ENCODE peak calls at places on chromosomes 5 and 9, in five cellular contexts. One of them, this sample, is unnamed. For H3K27me3, the result is how much of the 10 kb centered on the place peaks cover.

GRCh38 chr5:53087596-53087995 is 22.0 kb downstream of the MOCS2 start:
- DNase-seq in endothelial cell of umbilical vein: no peak
- DNase-seq in stomach: no peak
- DNase-seq in thyroid gland: no peak
- DNase-seq in Peyer's patch: no peak
- DNase-seq in this sample: no peak

GRCh38 chr9:121707477-121708424 is 56.3 kb downstream of the DAB2IP start:
- DNase-seq in endothelial cell of umbilical vein: no peak
- DNase-seq in stomach: no peak
- DNase-seq in thyroid gland: no peak
- DNase-seq in Peyer's patch: no peak
- DNase-seq in this sample: no peak

GRCh38 chr5:107129051-107129450 is 541.7 kb downstream of the EFNA5 start:
- DNase-seq in endothelial cell of umbilical vein: peak
- DNase-seq in stomach: no peak
- DNase-seq in thyroid gland: no peak
- DNase-seq in Peyer's patch: no peak
- DNase-seq in this sample: no peak

GRCh38 chr9:18238752-18239151 is 235.2 kb upstream of the ADAMTSL1 start:
- DNase-seq in endothelial cell of umbilical vein: peak
- DNase-seq in stomach: no peak
- DNase-seq in thyroid gland: no peak
- DNase-seq in Peyer's patch: no peak
- DNase-seq in this sample: peak

GRCh38 chr5:176901260-176902101 is 2.3 kb upstream of the HK3 start:
- DNase-seq in endothelial cell of umbilical vein: no peak
- DNase-seq in stomach: no peak
- DNase-seq in thyroid gland: no peak
- DNase-seq in Peyer's patch: no peak
- DNase-seq in this sample: peak

GRCh38 chr5:160363661-160364060 is 6.8 kb downstream of the C1QTNF2 start:
- DNase-seq in endothelial cell of umbilical vein: no peak
- DNase-seq in stomach: no peak
- DNase-seq in thyroid gland: no peak
- DNase-seq in Peyer's patch: no peak
- DNase-seq in this sample: no peak

GRCh38 chr9:75451045-75451444 is 362.7 kb downstream of the OSTF1 start:
- DNase-seq in endothelial cell of umbilical vein: no peak
- DNase-seq in stomach: no peak
- DNase-seq in thyroid gland: no peak
- DNase-seq in Peyer's patch: no peak
- DNase-seq in this sample: no peak

GRCh38 chr5:78905084-78905938 is 79.8 kb downstream of the ARSB start:
- DNase-seq in endothelial cell of umbilical vein: no peak
- DNase-seq in stomach: no peak
- DNase-seq in thyroid gland: no peak
- DNase-seq in Peyer's patch: no peak
- DNase-seq in this sample: no peak

GRCh38 chr5:1503301-1504243 is 20.2 kb downstream of the LPCAT1 start:
- DNase-seq in endothelial cell of umbilical vein: peak
- DNase-seq in stomach: peak
- DNase-seq in thyroid gland: no peak
- DNase-seq in Peyer's patch: peak
- DNase-seq in this sample: no peak

GRCh38 chr5:150904479-150905311 is at the start of gene ZNF300:
- DNase-seq in endothelial cell of umbilical vein: peak
- DNase-seq in stomach: peak
- DNase-seq in thyroid gland: peak
- DNase-seq in Peyer's patch: peak
- DNase-seq in this sample: peak

GRCh38 chr5:176781638-176782570 is 28.5 kb upstream of the UNC5A start:
- DNase-seq in endothelial cell of umbilical vein: no peak
- DNase-seq in stomach: no peak
- DNase-seq in thyroid gland: no peak
- DNase-seq in Peyer's patch: peak
- DNase-seq in this sample: no peak

GRCh38 chr9:115133649-115134048 is 15.7 kb upstream of the TNC start:
- DNase-seq in endothelial cell of umbilical vein: no peak
- DNase-seq in stomach: no peak
- DNase-seq in thyroid gland: no peak
- DNase-seq in Peyer's patch: no peak
- DNase-seq in this sample: peak

GRCh38 chr5:60872892-60873291 is 28.8 kb upstream of the ELOVL7 start:
- DNase-seq in endothelial cell of umbilical vein: no peak
- DNase-seq in stomach: no peak
- DNase-seq in thyroid gland: no peak
- DNase-seq in Peyer's patch: no peak
- DNase-seq in this sample: no peak

GRCh38 chr5:33852327-33852726 is 39.5 kb downstream of the ADAMTS12 start:
- DNase-seq in endothelial cell of umbilical vein: no peak
- DNase-seq in stomach: no peak
- DNase-seq in thyroid gland: no peak
- DNase-seq in Peyer's patch: no peak
- DNase-seq in this sample: no peak

GRCh38 chr5:111755264-111755941 is 1.6 kb downstream of the NREP start:
- DNase-seq in endothelial cell of umbilical vein: no peak
- DNase-seq in stomach: no peak
- DNase-seq in thyroid gland: no peak
- DNase-seq in Peyer's patch: no peak
- DNase-seq in this sample: peak

GRCh38 chr5:16889972-16890519 is 46.0 kb downstream of the MYO10 start:
- DNase-seq in endothelial cell of umbilical vein: peak
- DNase-seq in stomach: no peak
- DNase-seq in thyroid gland: no peak
- DNase-seq in Peyer's patch: no peak
- DNase-seq in this sample: peak

GRCh38 chr5:91070761-91071429 is 312.2 kb downstream of the ARRDC3 start:
- DNase-seq in endothelial cell of umbilical vein: no peak
- DNase-seq in stomach: no peak
- DNase-seq in thyroid gland: no peak
- DNase-seq in Peyer's patch: no peak
- DNase-seq in this sample: no peak

GRCh38 chr5:18968966-18969365 is 1019.0 kb downstream of the CDH18 start:
- DNase-seq in endothelial cell of umbilical vein: no peak
- DNase-seq in stomach: no peak
- DNase-seq in thyroid gland: no peak
- DNase-seq in Peyer's patch: no peak
- DNase-seq in this sample: peak

GRCh38 chr5:163436515-163436914 is 880 bp upstream of the CCNG1 start:
- DNase-seq in endothelial cell of umbilical vein: no peak
- DNase-seq in stomach: no peak
- DNase-seq in thyroid gland: no peak
- DNase-seq in Peyer's patch: no peak
- DNase-seq in this sample: no peak

GRCh38 chr5:27325513-27325912 is 287.1 kb upstream of the CDH9 start:
- DNase-seq in endothelial cell of umbilical vein: no peak
- DNase-seq in stomach: no peak
- DNase-seq in thyroid gland: no peak
- DNase-seq in Peyer's patch: no peak
- DNase-seq in this sample: no peak

GRCh38 chr5:3262451-3262850 is 333.2 kb upstream of the IRX1 start:
- DNase-seq in endothelial cell of umbilical vein: no peak
- DNase-seq in stomach: no peak
- DNase-seq in thyroid gland: no peak
- DNase-seq in Peyer's patch: no peak
- DNase-seq in this sample: no peak

GRCh38 chr5:156595132-156595787 is 254.8 kb upstream of the PPP1R2B start:
- DNase-seq in endothelial cell of umbilical vein: no peak
- DNase-seq in stomach: no peak
- DNase-seq in thyroid gland: peak
- DNase-seq in Peyer's patch: no peak
- DNase-seq in this sample: no peak

GRCh38 chr5:93894471-93895354 is 153.3 kb upstream of the POU5F2 start:
- DNase-seq in endothelial cell of umbilical vein: peak
- DNase-seq in stomach: no peak
- DNase-seq in thyroid gland: no peak
- DNase-seq in Peyer's patch: no peak
- DNase-seq in this sample: peak

GRCh38 chr5:141558150-141558549 is 60.6 kb downstream of the DIAPH1 start:
- DNase-seq in endothelial cell of umbilical vein: no peak
- DNase-seq in stomach: no peak
- DNase-seq in thyroid gland: no peak
- DNase-seq in Peyer's patch: no peak
- DNase-seq in this sample: peak

GRCh38 chr5:758698-759053 is 25.9 kb downstream of the ZDHHC11B start:
- DNase-seq in endothelial cell of umbilical vein: no peak
- DNase-seq in stomach: no peak
- DNase-seq in thyroid gland: no peak
- DNase-seq in Peyer's patch: no peak
- DNase-seq in this sample: no peak

GRCh38 chr9:18317896-18318295 is 156.1 kb upstream of the ADAMTSL1 start:
- DNase-seq in endothelial cell of umbilical vein: peak
- DNase-seq in stomach: no peak
- DNase-seq in thyroid gland: no peak
- DNase-seq in Peyer's patch: no peak
- DNase-seq in this sample: peak

GRCh38 chr5:1536298-1537165 is 12.8 kb upstream of the LPCAT1 start:
- DNase-seq in endothelial cell of umbilical vein: peak
- DNase-seq in stomach: peak
- DNase-seq in thyroid gland: no peak
- DNase-seq in Peyer's patch: peak
- DNase-seq in this sample: no peak

GRCh38 chr5:16456103-16456832 is 9.3 kb downstream of the ZNF622 start:
- DNase-seq in endothelial cell of umbilical vein: peak
- DNase-seq in stomach: no peak
- DNase-seq in thyroid gland: peak
- DNase-seq in Peyer's patch: peak
- DNase-seq in this sample: peak

GRCh38 chr5:169563369-169563768 is 20.2 kb upstream of the SPDL1 start:
- DNase-seq in endothelial cell of umbilical vein: no peak
- DNase-seq in stomach: no peak
- DNase-seq in thyroid gland: no peak
- DNase-seq in Peyer's patch: no peak
- DNase-seq in this sample: no peak

GRCh38 chr5:69217154-69217731 is 17.4 kb upstream of the CDK7 start:
- DNase-seq in endothelial cell of umbilical vein: peak
- DNase-seq in stomach: peak
- DNase-seq in thyroid gland: no peak
- DNase-seq in Peyer's patch: peak
- DNase-seq in this sample: no peak

GRCh38 chr5:40429258-40430111 is 250.2 kb upstream of the PTGER4 start:
- DNase-seq in endothelial cell of umbilical vein: peak
- DNase-seq in stomach: no peak
- DNase-seq in thyroid gland: no peak
- DNase-seq in Peyer's patch: peak
- DNase-seq in this sample: peak

GRCh38 chr5:76084496-76085285 is 1.5 kb downstream of the SV2C start:
- DNase-seq in endothelial cell of umbilical vein: no peak
- DNase-seq in stomach: no peak
- DNase-seq in thyroid gland: peak
- DNase-seq in Peyer's patch: no peak
- DNase-seq in this sample: no peak
- H3K4me3 ChIP-seq in endothelial cell of umbilical vein: no peak
- H3K4me3 ChIP-seq in stomach: peak
- H3K4me3 ChIP-seq in thyroid gland: no peak
- H3K4me3 ChIP-seq in Peyer's patch: no peak
- H3K4me3 ChIP-seq in this sample: no peak

DNA sequence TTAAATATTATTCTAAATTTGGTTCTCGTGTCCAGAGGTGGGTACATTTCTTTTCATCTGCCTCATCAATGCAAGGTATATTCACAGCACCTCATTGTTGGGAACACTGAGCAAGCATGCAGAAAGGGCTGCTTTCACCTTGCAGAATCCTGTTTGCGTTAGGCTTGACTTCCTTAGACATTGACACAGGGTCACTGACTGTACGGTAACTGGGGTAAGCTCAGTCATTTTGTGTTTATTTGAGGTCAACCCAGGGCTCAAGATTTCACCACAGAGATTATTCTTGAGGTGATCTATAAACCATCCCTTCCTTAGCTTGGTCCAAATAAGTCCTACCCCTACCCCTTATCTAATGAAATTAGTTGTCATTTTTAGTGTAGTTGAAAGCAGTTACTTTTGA is 1.7 kb upstream of the PTPDC1 start:
- DNase-seq in endothelial cell of umbilical vein: no peak
- DNase-seq in stomach: no peak
- DNase-seq in thyroid gland: no peak
- DNase-seq in Peyer's patch: no peak
- DNase-seq in this sample: no peak
- TF ChIP-seq CTCF in endothelial cell of umbilical vein: no peak
- TF ChIP-seq CTCF in stomach: no peak
- TF ChIP-seq CTCF in thyroid gland: no peak
- TF ChIP-seq CTCF in Peyer's patch: no peak
- TF ChIP-seq CTCF in this sample: no peak

GRCh38 chr5:130743091-130743490 is 422.0 kb downstream of the HINT1 start:
- DNase-seq in endothelial cell of umbilical vein: no peak
- DNase-seq in stomach: no peak
- DNase-seq in thyroid gland: no peak
- DNase-seq in Peyer's patch: no peak
- DNase-seq in this sample: no peak
- H3K27me3 ChIP-seq in endothelial cell of umbilical vein: under half
- H3K27me3 ChIP-seq in stomach: under half
- H3K27me3 ChIP-seq in thyroid gland: under half
- H3K27me3 ChIP-seq in Peyer's patch: under half
- H3K27me3 ChIP-seq in this sample: under half

GRCh38 chr5:180990889-180991257 is 2.2 kb downstream of the BTNL3 start:
- DNase-seq in endothelial cell of umbilical vein: no peak
- DNase-seq in stomach: no peak
- DNase-seq in thyroid gland: no peak
- DNase-seq in Peyer's patch: peak
- DNase-seq in this sample: no peak

GRCh38 chr5:180988011-180988410 is 635 bp upstream of the BTNL3 start:
- DNase-seq in endothelial cell of umbilical vein: no peak
- DNase-seq in stomach: no peak
- DNase-seq in thyroid gland: no peak
- DNase-seq in Peyer's patch: peak
- DNase-seq in this sample: no peak

GRCh38 chr5:180988592-180988991 is at the start of gene BTNL3:
- DNase-seq in endothelial cell of umbilical vein: no peak
- DNase-seq in stomach: no peak
- DNase-seq in thyroid gland: no peak
- DNase-seq in Peyer's patch: peak
- DNase-seq in this sample: no peak

GRCh38 chr5:180990086-180990888 is 1.6 kb downstream of the BTNL3 start:
- DNase-seq in endothelial cell of umbilical vein: no peak
- DNase-seq in stomach: no peak
- DNase-seq in thyroid gland: no peak
- DNase-seq in Peyer's patch: no peak
- DNase-seq in this sample: no peak
- H3K4me3 ChIP-seq in endothelial cell of umbilical vein: no peak
- H3K4me3 ChIP-seq in stomach: no peak
- H3K4me3 ChIP-seq in thyroid gland: no peak
- H3K4me3 ChIP-seq in Peyer's patch: peak
- H3K4me3 ChIP-seq in this sample: no peak

DNA sequence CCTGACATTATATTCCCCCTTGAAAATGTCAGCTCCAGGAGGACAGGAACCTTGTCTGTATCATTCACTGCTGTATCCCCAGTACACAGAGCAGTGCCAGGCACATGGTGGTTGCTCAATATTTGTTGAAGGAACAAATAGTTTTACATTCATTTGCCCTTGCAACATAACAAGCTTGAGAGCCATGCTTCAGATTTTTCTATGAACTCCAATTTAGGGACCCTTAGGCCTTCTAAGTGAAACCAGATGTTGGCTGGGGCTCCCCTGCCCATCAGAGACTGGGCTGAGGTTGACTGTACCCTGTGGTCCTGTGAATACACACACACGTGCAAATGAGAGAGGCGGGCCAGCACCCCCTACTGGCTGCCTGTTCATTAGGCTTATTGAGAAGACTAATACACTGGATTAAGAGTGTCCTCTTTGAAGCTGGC is 214.9 kb upstream of the WWC1 start:
- DNase-seq in endothelial cell of umbilical vein: no peak
- DNase-seq in stomach: no peak
- DNase-seq in thyroid gland: peak
- DNase-seq in Peyer's patch: peak
- DNase-seq in this sample: no peak
- TF ChIP-seq CTCF in endothelial cell of umbilical vein: peak
- TF ChIP-seq CTCF in stomach: peak
- TF ChIP-seq CTCF in thyroid gland: no peak
- TF ChIP-seq CTCF in Peyer's patch: peak
- TF ChIP-seq CTCF in this sample: peak

This sample was measured in bronchial epithelial cell.